ENCODE peak calls at places on chromosomes 16 and 17, in six cellular contexts. Z is K562, T is GM12878, D is HepG2, X is SK-N-SH, I is H1. O is an unnamed sample.

GRCh38 chr16:27634781-27635180 is 84.8 kb downstream of the KATNIP start:
- DNase-seq in T (no peak), I (no peak), D (no peak), Z (no peak), X (no peak), O (no peak)

GRCh38 chr17:27571563-27572129 is 59.3 kb upstream of the LGALS9 start:
- DNase-seq in X (no peak), D (no peak), T (no peak), I (no peak), Z (no peak), O (no peak)

GRCh38 chr17:50027639-50028206 is 28.2 kb upstream of the ITGA3 start:
- DNase-seq in T (no peak), D (no peak), X (peak; percentile 56), Z (no peak), I (no peak), O (no peak)

GRCh38 chr16:2752850-2753522 is 548 bp downstream of the SRRM2 start:
- DNase-seq in T (no peak), D (peak; percentile 56), I (no peak), Z (peak; percentile 91), X (peak; percentile 94), O (no peak)

GRCh38 chr16:13307255-13307654 is 405.9 kb downstream of the SHISA9 start:
- DNase-seq in T (no peak), D (no peak), I (no peak), X (no peak), Z (no peak), O (no peak)

GRCh38 chr16:58118801-58119508 is 10.2 kb downstream of the CFAP20 start:
- DNase-seq in Z (no peak), T (no peak), X (no peak), D (no peak), I (no peak), O (no peak)

GRCh38 chr16:28494141-28494851 is at the start of gene APOBR:
- DNase-seq in Z (peak; percentile 30), X (no peak), D (no peak), I (no peak), T (peak; percentile 83), O (peak; percentile 97)

GRCh38 chr16:52532384-52532783 is 14.6 kb downstream of the TOX3 start:
- DNase-seq in D (no peak), X (no peak), I (no peak), Z (no peak), T (no peak), O (no peak)

GRCh38 chr17:319266-319665 is 33.3 kb downstream of the RPH3AL start:
- DNase-seq in X (no peak), I (no peak), T (no peak), Z (no peak), D (no peak), O (no peak)

GRCh38 chr16:29665294-29666077 is 2.4 kb downstream of the SPN start:
- DNase-seq in X (no peak), I (no peak), D (no peak), Z (peak; percentile 45), T (no peak), O (peak; percentile 52)

GRCh38 chr17:58331815-58332719 is 3.5 kb upstream of the TSPOAP1 start:
- DNase-seq in I (no peak), D (no peak), T (peak; percentile 92), Z (peak; percentile 82), X (peak; percentile 36), O (peak; percentile 100)

GRCh38 chr16:66512589-66513404 is 37.1 kb downstream of the TK2 start:
- DNase-seq in I (no peak), D (peak; percentile 93), Z (no peak), T (no peak), X (no peak), O (no peak)

GRCh38 chr16:728131-728889 is 1.4 kb downstream of the HAGHL start:
- DNase-seq in T (no peak), Z (peak; percentile 82), X (peak; percentile 96), I (no peak), D (no peak), O (peak; percentile 81)

GRCh38 chr17:43220511-43221125 is 7.8 kb downstream of the CCDC200 start:
- DNase-seq in X (no peak), D (no peak), T (no peak), Z (no peak), I (peak; percentile 30), O (no peak)

GRCh38 chr17:61305024-61305423 is 94.6 kb upstream of the TBX2 start:
- DNase-seq in Z (no peak), X (no peak), D (no peak), T (no peak), I (no peak), O (no peak)

GRCh38 chr16:13939821-13940220 is 19.9 kb downstream of the ERCC4 start:
- DNase-seq in I (no peak), D (no peak), Z (no peak), T (no peak), X (no peak), O (no peak)

GRCh38 chr16:730666-731509 is 4.0 kb downstream of the HAGHL start:
- DNase-seq in D (no peak), X (no peak), Z (no peak), I (no peak), T (no peak), O (no peak)

GRCh38 chr16:23694707-23695373 is 16.2 kb downstream of the PLK1 start:
- DNase-seq in X (peak; percentile 56), Z (no peak), I (peak; percentile 86), D (peak; percentile 49), T (no peak), O (no peak)

GRCh38 chr16:86945166-86945900 is 367.0 kb downstream of the FOXL1 start:
- DNase-seq in I (no peak), D (no peak), Z (no peak), T (no peak), X (no peak), O (no peak)

GRCh38 chr17:28427372-28427771 is 21.4 kb upstream of the SLC46A1 start:
- DNase-seq in Z (no peak), X (no peak), I (no peak), D (no peak), T (no peak), O (no peak)

GRCh38 chr17:80886641-80887573 is 104.7 kb upstream of the CHMP6 start:
- DNase-seq in D (no peak), X (peak; percentile 64), T (no peak), Z (no peak), I (no peak), O (no peak)

GRCh38 chr17:4195306-4195705 is 52.3 kb downstream of the CYB5D2 start:
- DNase-seq in X (no peak), Z (no peak), I (no peak), D (no peak), T (no peak), O (no peak)
- TF ChIP-seq GABPA in X (no peak), Z (no peak), I (no peak), D (no peak), T (no peak), O (no peak)

DNA sequence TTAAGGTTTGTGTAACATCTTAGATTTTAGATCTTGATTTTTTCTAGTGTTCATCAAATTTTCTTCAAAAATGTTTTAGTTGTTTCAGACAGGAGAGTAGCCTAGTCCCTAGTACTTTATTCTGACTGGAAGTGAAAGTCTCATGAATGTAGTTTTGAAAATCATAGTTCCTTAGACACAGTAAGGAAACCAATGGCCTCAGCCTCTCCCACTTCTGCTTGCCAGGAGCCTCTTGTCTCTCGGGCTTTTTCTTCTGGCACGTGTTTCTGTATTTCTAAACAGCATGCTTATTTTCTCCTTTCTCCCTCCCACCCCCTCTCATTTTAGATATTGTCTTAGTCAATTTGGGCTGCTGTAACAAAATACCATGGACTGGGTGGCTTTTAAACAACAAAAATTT is 9.8 kb downstream of the SLFN5 start:
- DNase-seq in Z (no peak), T (no peak), I (no peak), X (no peak), D (no peak), O (no peak)
- H3K27ac ChIP-seq in Z (no peak overlapping the region), T (no peak overlapping the region), I (no peak overlapping the region), X (no peak overlapping the region), D (no peak overlapping the region), O (no peak overlapping the region)

DNA sequence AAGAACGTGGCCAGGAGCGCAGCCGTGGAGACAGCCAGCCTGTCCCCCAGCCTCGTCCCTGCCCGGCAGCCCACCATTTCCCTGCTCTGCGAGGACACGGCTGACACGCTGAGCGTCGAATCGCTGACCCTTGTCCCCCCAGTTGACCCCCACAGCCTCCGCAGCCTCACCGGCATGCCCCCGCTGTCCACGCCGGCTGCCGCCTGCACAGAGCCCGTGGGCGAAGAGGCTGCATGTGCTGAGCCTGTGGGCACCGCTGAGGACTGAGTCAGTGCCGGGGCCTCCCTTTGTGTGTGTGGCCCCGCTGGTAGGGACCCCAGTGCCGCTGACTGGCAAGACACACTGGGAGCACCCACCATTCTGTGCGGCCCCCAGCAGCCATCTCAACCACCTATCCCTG is 77.6 kb downstream of the SOCS1 start:
- DNase-seq in T (no peak), Z (no peak), I (no peak), X (no peak), D (no peak), O (no peak)
- TF ChIP-seq CTCF in T (no peak), Z (no peak), I (no peak), X (no peak), D (no peak), O (no peak)

DNA sequence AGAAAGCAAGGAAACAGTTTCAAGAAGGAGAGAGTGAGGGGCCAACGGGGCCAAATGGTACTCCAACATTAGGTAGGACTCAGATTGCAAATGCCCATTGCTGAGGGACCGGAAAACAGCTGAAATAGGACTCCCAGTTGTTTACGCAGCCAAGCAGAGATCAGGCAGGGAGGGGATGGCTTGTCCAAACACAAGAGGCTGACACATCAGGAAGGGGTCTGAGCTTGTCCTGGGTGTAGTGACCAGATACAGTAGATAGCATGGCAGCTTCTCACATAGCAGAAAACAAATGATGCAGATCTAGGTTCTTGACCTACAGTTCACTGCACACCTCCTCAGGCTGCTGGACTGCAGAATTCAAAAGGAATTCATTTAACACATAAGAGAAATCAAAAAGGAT is 74.4 kb upstream of the MYOCD start:
- DNase-seq in I (no peak), T (no peak), Z (no peak), X (no peak), D (no peak), O (no peak)
- TF ChIP-seq GABPA in I (no peak), T (no peak), Z (no peak), X (no peak), D (no peak), O (no peak)

O was measured in HL-60.